ENCODE peak calls at places on chromosomes 16 and 17, in seven cellular contexts. One of them, this sample, is unnamed.

GRCh38 chr17:44320066-44320465 is 4.6 kb downstream of the SLC25A39 start:
- DNase-seq in H1: no peak
- DNase-seq in K562: no peak
- DNase-seq in SK-N-SH: no peak
- DNase-seq in GM12891: no peak
- DNase-seq in HepG2: no peak
- DNase-seq in GM12878: no peak
- DNase-seq in this sample: no peak

GRCh38 chr16:57530104-57530522 is 6.3 kb downstream of the CCDC102A start:
- DNase-seq in H1: no peak
- DNase-seq in K562: no peak
- DNase-seq in SK-N-SH: peak
- DNase-seq in GM12891: peak
- DNase-seq in HepG2: peak
- DNase-seq in GM12878: no peak
- DNase-seq in this sample: peak

GRCh38 chr16:31483081-31483480 is at the start of gene SLC5A2:
- DNase-seq in H1: no peak
- DNase-seq in K562: no peak
- DNase-seq in SK-N-SH: no peak
- DNase-seq in GM12891: no peak
- DNase-seq in HepG2: no peak
- DNase-seq in GM12878: no peak
- DNase-seq in this sample: no peak

GRCh38 chr16:56203052-56203451 is 11.8 kb downstream of the GNAO1 start:
- DNase-seq in H1: peak
- DNase-seq in K562: peak
- DNase-seq in SK-N-SH: peak
- DNase-seq in GM12891: no peak
- DNase-seq in HepG2: peak
- DNase-seq in GM12878: no peak
- DNase-seq in this sample: no peak

GRCh38 chr16:89863741-89864391 is 9.5 kb upstream of the TCF25 start:
- DNase-seq in H1: no peak
- DNase-seq in K562: no peak
- DNase-seq in SK-N-SH: no peak
- DNase-seq in GM12891: no peak
- DNase-seq in HepG2: no peak
- DNase-seq in GM12878: peak
- DNase-seq in this sample: peak

GRCh38 chr17:73478768-73479424 is 165.3 kb downstream of the SDK2 start:
- DNase-seq in H1: peak
- DNase-seq in K562: peak
- DNase-seq in SK-N-SH: no peak
- DNase-seq in GM12891: no peak
- DNase-seq in HepG2: peak
- DNase-seq in GM12878: no peak
- DNase-seq in this sample: no peak

GRCh38 chr17:59367657-59368045 is 36.2 kb downstream of the YPEL2 start:
- DNase-seq in H1: no peak
- DNase-seq in K562: peak
- DNase-seq in SK-N-SH: no peak
- DNase-seq in GM12891: no peak
- DNase-seq in HepG2: peak
- DNase-seq in GM12878: no peak
- DNase-seq in this sample: no peak

GRCh38 chr17:8940866-8941471 is 24.5 kb downstream of the PIK3R5 start:
- DNase-seq in H1: no peak
- DNase-seq in K562: no peak
- DNase-seq in SK-N-SH: no peak
- DNase-seq in GM12891: no peak
- DNase-seq in HepG2: no peak
- DNase-seq in GM12878: no peak
- DNase-seq in this sample: no peak

GRCh38 chr17:58365980-58366595 is 14.1 kb upstream of the SUPT4H1 start:
- DNase-seq in H1: no peak
- DNase-seq in K562: no peak
- DNase-seq in SK-N-SH: no peak
- DNase-seq in GM12891: no peak
- DNase-seq in HepG2: no peak
- DNase-seq in GM12878: no peak
- DNase-seq in this sample: no peak

GRCh38 chr16:84851192-84852127 is 31.7 kb downstream of the CRISPLD2 start:
- DNase-seq in H1: no peak
- DNase-seq in K562: no peak
- DNase-seq in SK-N-SH: no peak
- DNase-seq in GM12891: no peak
- DNase-seq in HepG2: peak
- DNase-seq in GM12878: no peak
- DNase-seq in this sample: no peak

GRCh38 chr16:15482068-15482747 is 47.8 kb downstream of the BMERB1 start:
- DNase-seq in H1: no peak
- DNase-seq in K562: peak
- DNase-seq in SK-N-SH: peak
- DNase-seq in GM12891: no peak
- DNase-seq in HepG2: peak
- DNase-seq in GM12878: no peak
- DNase-seq in this sample: no peak

GRCh38 chr16:70349783-70350182 is 3.1 kb downstream of the DDX19A start:
- DNase-seq in H1: no peak
- DNase-seq in K562: no peak
- DNase-seq in SK-N-SH: no peak
- DNase-seq in GM12891: no peak
- DNase-seq in HepG2: no peak
- DNase-seq in GM12878: no peak
- DNase-seq in this sample: no peak

GRCh38 chr16:27177031-27177774 is 26.1 kb upstream of the KDM8 start:
- DNase-seq in H1: no peak
- DNase-seq in K562: no peak
- DNase-seq in SK-N-SH: no peak
- DNase-seq in GM12891: no peak
- DNase-seq in HepG2: no peak
- DNase-seq in GM12878: no peak
- DNase-seq in this sample: no peak

GRCh38 chr17:1087381-1088241 is 90.7 kb downstream of the TIMM22 start:
- DNase-seq in H1: peak
- DNase-seq in K562: peak
- DNase-seq in SK-N-SH: peak
- DNase-seq in GM12891: no peak
- DNase-seq in HepG2: no peak
- DNase-seq in GM12878: no peak
- DNase-seq in this sample: no peak

GRCh38 chr17:72419866-72420774 is 299.3 kb downstream of the SOX9 start:
- DNase-seq in H1: no peak
- DNase-seq in K562: no peak
- DNase-seq in SK-N-SH: no peak
- DNase-seq in GM12891: peak
- DNase-seq in HepG2: no peak
- DNase-seq in GM12878: peak
- DNase-seq in this sample: peak

GRCh38 chr17:4469552-4469951 is 29.1 kb upstream of the SPNS2 start:
- DNase-seq in H1: no peak
- DNase-seq in K562: no peak
- DNase-seq in SK-N-SH: no peak
- DNase-seq in GM12891: no peak
- DNase-seq in HepG2: no peak
- DNase-seq in GM12878: no peak
- DNase-seq in this sample: no peak

GRCh38 chr17:266219-266618 is 84.8 kb upstream of the DOC2B start:
- DNase-seq in H1: no peak
- DNase-seq in K562: no peak
- DNase-seq in SK-N-SH: no peak
- DNase-seq in GM12891: no peak
- DNase-seq in HepG2: no peak
- DNase-seq in GM12878: no peak
- DNase-seq in this sample: no peak

GRCh38 chr16:50372611-50373344 is 4.0 kb upstream of the BRD7 start:
- DNase-seq in H1: no peak
- DNase-seq in K562: no peak
- DNase-seq in SK-N-SH: peak
- DNase-seq in GM12891: no peak
- DNase-seq in HepG2: peak
- DNase-seq in GM12878: no peak
- DNase-seq in this sample: no peak

GRCh38 chr16:87946596-87947350 is 4.5 kb upstream of the BANP start:
- DNase-seq in H1: no peak
- DNase-seq in K562: no peak
- DNase-seq in SK-N-SH: no peak
- DNase-seq in GM12891: no peak
- DNase-seq in HepG2: no peak
- DNase-seq in GM12878: no peak
- DNase-seq in this sample: no peak

GRCh38 chr17:17354560-17355357 is 51.6 kb downstream of the NT5M start:
- DNase-seq in H1: peak
- DNase-seq in K562: peak
- DNase-seq in SK-N-SH: peak
- DNase-seq in GM12891: peak
- DNase-seq in HepG2: peak
- DNase-seq in GM12878: peak
- DNase-seq in this sample: peak

GRCh38 chr17:17356931-17357270 is 53.7 kb downstream of the NT5M start:
- DNase-seq in H1: no peak
- DNase-seq in K562: no peak
- DNase-seq in SK-N-SH: peak
- DNase-seq in GM12891: no peak
- DNase-seq in HepG2: no peak
- DNase-seq in GM12878: no peak
- DNase-seq in this sample: no peak

GRCh38 chr17:17356149-17356930 is 53.2 kb downstream of the NT5M start:
- DNase-seq in H1: peak
- DNase-seq in K562: peak
- DNase-seq in SK-N-SH: peak
- DNase-seq in GM12891: peak
- DNase-seq in HepG2: peak
- DNase-seq in GM12878: peak
- DNase-seq in this sample: peak

GRCh38 chr17:17353625-17354484 is 50.7 kb downstream of the NT5M start:
- DNase-seq in H1: no peak
- DNase-seq in K562: no peak
- DNase-seq in SK-N-SH: no peak
- DNase-seq in GM12891: no peak
- DNase-seq in HepG2: no peak
- DNase-seq in GM12878: no peak
- DNase-seq in this sample: peak

GRCh38 chr17:17355426-17355825 is 52.3 kb downstream of the NT5M start:
- DNase-seq in H1: no peak
- DNase-seq in K562: no peak
- DNase-seq in SK-N-SH: no peak
- DNase-seq in GM12891: no peak
- DNase-seq in HepG2: no peak
- DNase-seq in GM12878: no peak
- DNase-seq in this sample: peak
- TF ChIP-seq TAF1 in H1: no peak
- TF ChIP-seq TAF1 in K562: no peak
- TF ChIP-seq TAF1 in SK-N-SH: no peak
- TF ChIP-seq TAF1 in GM12891: no peak
- TF ChIP-seq TAF1 in HepG2: no peak
- TF ChIP-seq TAF1 in GM12878: no peak
- TF ChIP-seq TAF1 in this sample: no peak

DNA sequence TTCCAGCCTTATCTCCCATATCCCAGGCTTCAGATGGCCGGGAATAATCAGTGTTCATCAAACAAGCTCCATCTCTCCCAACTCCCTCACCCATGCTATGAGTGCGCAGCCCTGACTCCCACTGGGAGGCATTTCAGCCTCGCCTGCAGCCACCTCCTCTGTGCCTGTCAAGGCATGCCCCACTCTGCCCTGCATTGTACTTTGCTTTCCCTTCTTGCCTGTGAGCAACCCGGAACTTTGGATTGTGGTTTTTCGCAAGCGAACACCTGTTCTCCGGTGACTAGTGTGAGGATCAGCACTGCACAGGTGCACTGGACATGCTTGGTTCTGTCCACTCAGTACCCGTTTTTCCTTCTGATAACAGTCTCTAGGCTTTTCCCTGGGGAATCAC is 9.2 kb downstream of the CHST6 start:
- DNase-seq in H1: no peak
- DNase-seq in K562: no peak
- DNase-seq in SK-N-SH: no peak
- DNase-seq in GM12891: no peak
- DNase-seq in HepG2: no peak
- DNase-seq in GM12878: no peak
- DNase-seq in this sample: no peak
- TF ChIP-seq TAF1 in H1: no peak
- TF ChIP-seq TAF1 in K562: no peak
- TF ChIP-seq TAF1 in SK-N-SH: no peak
- TF ChIP-seq TAF1 in GM12891: no peak
- TF ChIP-seq TAF1 in HepG2: no peak
- TF ChIP-seq TAF1 in GM12878: no peak
- TF ChIP-seq TAF1 in this sample: no peak

GRCh38 chr16:9091867-9092281 is 430 bp downstream of the HAPSTR1 start:
- DNase-seq in H1: peak
- DNase-seq in K562: no peak
- DNase-seq in SK-N-SH: no peak
- DNase-seq in GM12891: peak
- DNase-seq in HepG2: no peak
- DNase-seq in GM12878: no peak
- DNase-seq in this sample: peak
- TF ChIP-seq TAF1 in H1: no peak
- TF ChIP-seq TAF1 in K562: no peak
- TF ChIP-seq TAF1 in SK-N-SH: no peak
- TF ChIP-seq TAF1 in GM12891: no peak
- TF ChIP-seq TAF1 in HepG2: no peak
- TF ChIP-seq TAF1 in GM12878: no peak
- TF ChIP-seq TAF1 in this sample: no peak

GRCh38 chr17:19410875-19411291 is at the start of gene RNF112:
- DNase-seq in H1: no peak
- DNase-seq in K562: peak
- DNase-seq in SK-N-SH: peak
- DNase-seq in GM12891: no peak
- DNase-seq in HepG2: no peak
- DNase-seq in GM12878: no peak
- DNase-seq in this sample: no peak

GRCh38 chr17:19411641-19412040 is 609 bp downstream of the RNF112 start:
- DNase-seq in H1: no peak
- DNase-seq in K562: no peak
- DNase-seq in SK-N-SH: peak
- DNase-seq in GM12891: no peak
- DNase-seq in HepG2: no peak
- DNase-seq in GM12878: no peak
- DNase-seq in this sample: no peak

GRCh38 chr17:19413725-19414124 is 2.7 kb downstream of the RNF112 start:
- DNase-seq in H1: no peak
- DNase-seq in K562: no peak
- DNase-seq in SK-N-SH: no peak
- DNase-seq in GM12891: no peak
- DNase-seq in HepG2: no peak
- DNase-seq in GM12878: no peak
- DNase-seq in this sample: no peak

GRCh38 chr17:19412984-19413383 is 2.0 kb downstream of the RNF112 start:
- DNase-seq in H1: no peak
- DNase-seq in K562: no peak
- DNase-seq in SK-N-SH: no peak
- DNase-seq in GM12891: no peak
- DNase-seq in HepG2: no peak
- DNase-seq in GM12878: no peak
- DNase-seq in this sample: no peak

DNA sequence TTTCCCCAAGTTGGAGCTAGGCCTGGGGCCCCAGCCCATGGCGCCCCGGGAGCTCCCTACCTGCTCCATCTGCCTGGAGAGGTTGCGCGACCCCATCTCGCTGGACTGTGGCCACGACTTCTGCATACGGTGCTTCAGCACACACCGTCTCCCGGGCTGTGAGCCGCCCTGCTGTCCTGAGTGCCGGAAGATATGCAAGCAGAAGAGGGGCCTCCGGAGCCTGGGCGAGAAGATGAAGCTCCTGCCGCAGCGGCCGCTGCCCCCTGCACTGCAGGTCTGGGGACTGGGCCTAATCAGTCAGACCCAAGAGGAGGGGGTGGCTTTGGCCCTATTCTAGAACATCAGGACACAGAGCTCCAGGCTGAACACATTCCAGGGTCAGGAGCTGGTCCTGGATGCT is 1.5 kb downstream of the RNF112 start:
- DNase-seq in H1: no peak
- DNase-seq in K562: no peak
- DNase-seq in SK-N-SH: no peak
- DNase-seq in GM12891: no peak
- DNase-seq in HepG2: no peak
- DNase-seq in GM12878: no peak
- DNase-seq in this sample: no peak
- TF ChIP-seq TAF1 in H1: no peak
- TF ChIP-seq TAF1 in K562: no peak
- TF ChIP-seq TAF1 in SK-N-SH: no peak
- TF ChIP-seq TAF1 in GM12891: no peak
- TF ChIP-seq TAF1 in HepG2: no peak
- TF ChIP-seq TAF1 in GM12878: no peak
- TF ChIP-seq TAF1 in this sample: no peak

This sample was measured in GM12892.